ENCODE peak calls at places on chromosomes 2 and 18, in nine cellular contexts. Z, W, B, X, M, P, L, S and Y are unnamed samples. For H3K9me3, the result is how much of the 10 kb centered on the place peaks cover.

GRCh38 chr2:115165529-115166109 is 723.2 kb downstream of the DPP10 start:
- DNase-seq in Z (no peak), W (no peak), B (no peak), X (no peak), M (no peak), P (no peak), L (no peak), S (no peak), Y (peak)

GRCh38 chr2:15253247-15253646 is 307.9 kb downstream of the NBAS start:
- DNase-seq in Z (no peak), W (no peak), B (no peak), X (no peak), M (no peak), P (no peak), L (no peak), S (no peak), Y (no peak)

GRCh38 chr18:64810354-64810753 is 661.5 kb upstream of the LINC00305 start:
- DNase-seq in Z (no peak), W (no peak), B (no peak), X (no peak), M (no peak), P (no peak), L (no peak), S (no peak), Y (no peak)

GRCh38 chr2:37794717-37795116 is 123.3 kb upstream of the CDC42EP3 start:
- DNase-seq in Z (no peak), W (no peak), B (no peak), X (no peak), M (no peak), P (no peak), L (no peak), S (no peak), Y (no peak)

GRCh38 chr2:118186858-118187254 is 98.6 kb downstream of the INSIG2 start:
- DNase-seq in Z (no peak), W (no peak), B (no peak), X (no peak), M (no peak), P (no peak), L (no peak), S (no peak), Y (no peak)

GRCh38 chr2:60516383-60516811 is 37.1 kb downstream of the BCL11A start:
- DNase-seq in Z (no peak), W (no peak), B (no peak), X (no peak), M (no peak), P (no peak), L (no peak), S (no peak), Y (no peak)

GRCh38 chr2:144339048-144339447 is 180.9 kb downstream of the ZEB2 start:
- DNase-seq in Z (no peak), W (no peak), B (no peak), X (no peak), M (no peak), P (no peak), L (no peak), S (no peak), Y (no peak)

GRCh38 chr2:237874585-237875161 is 15.2 kb downstream of the RAMP1 start:
- DNase-seq in Z (peak), W (no peak), B (peak), X (no peak), M (peak), P (no peak), L (peak), S (no peak), Y (no peak)

GRCh38 chr2:109399061-109399460 is 214.7 kb downstream of the SEPTIN10 start:
- DNase-seq in Z (no peak), W (no peak), B (no peak), X (no peak), M (no peak), P (no peak), L (no peak), S (no peak), Y (no peak)

GRCh38 chr2:14967739-14968138 is 335.2 kb downstream of the LRATD1 start:
- DNase-seq in Z (no peak), W (no peak), B (no peak), X (no peak), M (no peak), P (no peak), L (no peak), S (no peak), Y (peak)

GRCh38 chr2:13681936-13682335 is 950.6 kb upstream of the LRATD1 start:
- DNase-seq in Z (no peak), W (no peak), B (no peak), X (no peak), M (no peak), P (no peak), L (no peak), S (no peak), Y (no peak)

GRCh38 chr2:13682878-13683277 is 949.6 kb upstream of the LRATD1 start:
- DNase-seq in Z (no peak), W (peak), B (no peak), X (no peak), M (no peak), P (no peak), L (no peak), S (no peak), Y (no peak)

DNA sequence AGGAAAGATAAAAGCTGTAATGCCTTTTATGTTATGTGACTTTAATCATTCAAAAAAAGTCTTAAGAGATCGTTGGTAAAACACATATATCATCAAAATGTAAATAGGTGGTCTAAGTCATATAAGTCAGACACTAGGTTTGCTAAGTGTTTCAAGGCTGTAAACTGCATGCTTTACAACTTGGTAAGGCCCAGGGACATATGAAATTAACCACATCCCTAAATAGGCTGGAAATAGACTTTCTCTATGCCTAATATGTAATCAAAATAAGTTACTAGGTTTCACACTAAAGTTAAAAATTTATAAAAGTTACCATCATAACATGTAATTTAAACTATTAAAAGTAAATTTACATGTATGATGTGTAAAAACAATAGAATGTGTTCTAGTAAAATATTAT is 946.3 kb upstream of the LRATD1 start:
- DNase-seq in Z (no peak), W (no peak), B (no peak), X (no peak), M (no peak), P (no peak), L (no peak), S (no peak), Y (no peak)
- H3K9me3 ChIP-seq in Z (under half), W (under half), B (under half), X (under half), M (under half), P (under half), L (under half), S (under half), Y (under half)

GRCh38 chr2:84201158-84201557 is 257.9 kb downstream of the SUCLG1 start:
- DNase-seq in Z (no peak), W (no peak), B (no peak), X (no peak), M (no peak), P (no peak), L (no peak), S (no peak), Y (no peak)

GRCh38 chr2:84202166-84202565 is 256.9 kb downstream of the SUCLG1 start:
- DNase-seq in Z (no peak), W (no peak), B (no peak), X (no peak), M (no peak), P (no peak), L (no peak), S (no peak), Y (no peak)

DNA sequence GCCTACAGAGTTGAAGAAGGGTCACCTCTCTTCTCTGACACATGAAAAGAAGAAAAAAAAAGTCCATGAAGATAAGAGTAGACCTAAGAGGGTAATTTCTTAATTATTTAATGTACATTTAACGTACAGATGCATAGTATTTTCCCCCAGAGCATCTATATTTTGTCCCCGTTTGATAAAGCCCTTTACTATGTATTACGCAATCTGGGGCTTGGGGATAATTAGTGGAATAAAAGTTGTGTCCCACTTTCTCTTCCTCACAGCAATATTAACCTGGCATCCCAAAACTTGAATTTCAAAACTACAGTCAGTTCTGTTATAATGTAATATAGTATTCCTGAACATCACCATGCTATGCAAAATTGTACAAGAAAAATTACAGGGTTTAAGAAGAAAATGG is 254.1 kb downstream of the SUCLG1 start:
- DNase-seq in Z (no peak), W (no peak), B (no peak), X (no peak), M (no peak), P (no peak), L (no peak), S (no peak), Y (no peak)
- H3K9me3 ChIP-seq in Z (under half), W (under half), B (under half), X (under half), M (under half), P (under half), L (under half), S (under half), Y (under half)

GRCh38 chr18:8898990-8899389 is 193.6 kb downstream of the MTCL1 start:
- DNase-seq in Z (no peak), W (no peak), B (no peak), X (no peak), M (no peak), P (no peak), L (no peak), S (no peak), Y (no peak)

GRCh38 chr18:8908792-8909510 is 193.5 kb upstream of the NDUFV2 start:
- DNase-seq in Z (no peak), W (no peak), B (no peak), X (no peak), M (no peak), P (no peak), L (no peak), S (no peak), Y (no peak)

GRCh38 chr18:8900552-8900951 is 195.2 kb downstream of the MTCL1 start:
- DNase-seq in Z (no peak), W (no peak), B (no peak), X (no peak), M (no peak), P (no peak), L (no peak), S (no peak), Y (no peak)

GRCh38 chr18:8901019-8901418 is 195.7 kb downstream of the MTCL1 start:
- DNase-seq in Z (no peak), W (no peak), B (no peak), X (no peak), M (no peak), P (no peak), L (no peak), S (no peak), Y (no peak)

GRCh38 chr18:8904316-8904715 is 198.2 kb upstream of the NDUFV2 start:
- DNase-seq in Z (no peak), W (no peak), B (no peak), X (no peak), M (no peak), P (no peak), L (no peak), S (no peak), Y (no peak)
- H3K9me3 ChIP-seq in Z (under half), W (under half), B (under half), X (under half), M (under half), P (under half), L (under half), S (under half), Y (under half)

GRCh38 chr18:14962626-14963025 is 214.7 kb downstream of the ANKRD30B start:
- DNase-seq in Z (peak), W (no peak), B (no peak), X (no peak), M (no peak), P (no peak), L (no peak), S (no peak), Y (no peak)

GRCh38 chr18:14964002-14964401 is 216.0 kb downstream of the ANKRD30B start:
- DNase-seq in Z (no peak), W (no peak), B (no peak), X (no peak), M (no peak), P (no peak), L (no peak), S (no peak), Y (no peak)

GRCh38 chr18:14963246-14963645 is 215.3 kb downstream of the ANKRD30B start:
- DNase-seq in Z (peak), W (no peak), B (no peak), X (no peak), M (no peak), P (no peak), L (no peak), S (no peak), Y (no peak)

GRCh38 chr18:14959550-14959949 is 211.6 kb downstream of the ANKRD30B start:
- DNase-seq in Z (peak), W (no peak), B (no peak), X (no peak), M (no peak), P (no peak), L (no peak), S (no peak), Y (no peak)

DNA sequence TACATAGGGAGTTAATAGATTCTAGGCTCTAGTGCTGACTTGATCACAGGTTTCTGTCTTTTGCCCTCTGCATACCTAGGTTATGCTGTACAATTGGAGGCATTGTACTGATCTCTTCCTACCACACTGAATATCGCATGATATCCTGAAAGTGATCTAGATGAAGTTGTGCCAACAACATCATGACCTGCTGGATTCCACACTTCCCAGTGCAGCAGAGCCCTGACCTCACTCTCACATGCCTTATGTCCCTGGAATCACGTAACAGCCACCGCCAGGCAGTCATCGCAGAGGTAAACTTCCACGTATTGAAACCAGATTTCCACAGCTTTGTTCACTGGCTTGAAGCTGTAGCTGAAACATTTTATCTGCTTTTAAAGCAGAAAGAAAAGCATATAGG is 214.0 kb downstream of the ANKRD30B start:
- DNase-seq in Z (peak), W (no peak), B (no peak), X (no peak), M (no peak), P (no peak), L (no peak), S (no peak), Y (no peak)
- H3K9me3 ChIP-seq in Z (under half), W (under half), B (under half), X (under half), M (under half), P (under half), L (under half), S (under half), Y (under half)

GRCh38 chr18:78396077-78396476 is 583.5 kb upstream of the SALL3 start:
- DNase-seq in Z (peak), W (no peak), B (no peak), X (no peak), M (no peak), P (no peak), L (peak), S (no peak), Y (no peak)
- H3K9me3 ChIP-seq in Z (under half), W (under half), B (under half), X (under half), M (under half), P (under half), L (under half), S (under half), Y (under half)

GRCh38 chr18:71249791-71250190 is 960.9 kb downstream of the SOCS6 start:
- DNase-seq in Z (no peak), W (no peak), B (no peak), X (no peak), M (no peak), P (no peak), L (no peak), S (no peak), Y (no peak)
- H3K9me3 ChIP-seq in Z (under half), W (under half), B (under half), X (under half), M (under half), P (under half), L (under half), S (under half), Y (under half)

GRCh38 chr2:135072125-135072997 is 20.3 kb downstream of the RAB3GAP1 start:
- DNase-seq in Z (no peak), W (no peak), B (no peak), X (no peak), M (no peak), P (no peak), L (no peak), S (no peak), Y (no peak)
- H3K9me3 ChIP-seq in Z (under half), W (half or more), B (under half), X (under half), M (under half), P (under half), L (under half), S (under half), Y (under half)